ENCODE peak calls at places on chromosomes 13 and 19, in eight cellular contexts. A, Q, P, F, R, Z, W and L are unnamed samples.

GRCh38 chr19:38401148-38401547 is 1.7 kb upstream of the FAM98C start:
- DNase-seq in A (no peak), Q (no peak), P (no peak), F (no peak), R (no peak), Z (no peak), W (peak), L (no peak)

GRCh38 chr19:56372281-56372680 is 21.1 kb downstream of the ZNF582 start:
- DNase-seq in A (no peak), Q (no peak), P (no peak), F (no peak), R (no peak), Z (no peak), W (no peak), L (no peak)

GRCh38 chr13:73273737-73274136 is 214.9 kb downstream of the KLF5 start:
- DNase-seq in A (no peak), Q (no peak), P (no peak), F (no peak), R (no peak), Z (no peak), W (peak), L (no peak)

GRCh38 chr13:27450921-27451461 is 627 bp upstream of the MTIF3 start:
- DNase-seq in A (peak), Q (peak), P (peak), F (no peak), R (peak), Z (no peak), W (peak), L (no peak)

GRCh38 chr19:12090807-12091206 is 26.3 kb downstream of the ZNF844 start:
- DNase-seq in A (peak), Q (peak), P (no peak), F (peak), R (peak), Z (peak), W (peak), L (peak)

GRCh38 chr13:33514362-33514761 is 228.8 kb upstream of the STARD13 start:
- DNase-seq in A (no peak), Q (no peak), P (no peak), F (no peak), R (no peak), Z (no peak), W (peak), L (no peak)

GRCh38 chr13:19060311-19061002 is 121.2 kb downstream of the TUBA3C start:
- DNase-seq in A (no peak), Q (no peak), P (no peak), F (no peak), R (no peak), Z (no peak), W (no peak), L (no peak)

GRCh38 chr13:61685683-61686013 is 270.0 kb upstream of the PCDH20 start:
- DNase-seq in A (peak), Q (no peak), P (peak), F (no peak), R (no peak), Z (no peak), W (no peak), L (no peak)

GRCh38 chr13:29103036-29103800 is 283.1 kb downstream of the MTUS2 start:
- DNase-seq in A (no peak), Q (no peak), P (no peak), F (no peak), R (no peak), Z (no peak), W (no peak), L (no peak)

GRCh38 chr13:107563099-107563925 is 652.0 kb downstream of the LIG4 start:
- DNase-seq in A (no peak), Q (no peak), P (no peak), F (no peak), R (no peak), Z (no peak), W (no peak), L (no peak)

GRCh38 chr19:35842666-35843272 is 9.5 kb downstream of the NPHS1 start:
- DNase-seq in A (no peak), Q (no peak), P (no peak), F (no peak), R (no peak), Z (no peak), W (no peak), L (no peak)

GRCh38 chr19:32407004-32407992 is 1.7 kb downstream of the DPY19L3 start:
- DNase-seq in A (no peak), Q (peak), P (no peak), F (no peak), R (peak), Z (no peak), W (peak), L (no peak)

GRCh38 chr19:10390652-10391286 is 10.4 kb upstream of the TYK2 start:
- DNase-seq in A (peak), Q (peak), P (peak), F (peak), R (peak), Z (peak), W (peak), L (no peak)

GRCh38 chr19:51002542-51003311 is 1.3 kb upstream of the KLK8 start:
- DNase-seq in A (peak), Q (no peak), P (peak), F (no peak), R (peak), Z (no peak), W (peak), L (no peak)

GRCh38 chr13:80382576-80382975 is 41.6 kb upstream of the SPRY2 start:
- DNase-seq in A (no peak), Q (no peak), P (no peak), F (no peak), R (no peak), Z (no peak), W (no peak), L (no peak)

GRCh38 chr13:102128216-102128800 is 273.5 kb downstream of the FGF14 start:
- DNase-seq in A (peak), Q (no peak), P (peak), F (no peak), R (no peak), Z (no peak), W (no peak), L (no peak)

GRCh38 chr13:101309014-101309619 is 107.2 kb downstream of the NALCN start:
- DNase-seq in A (no peak), Q (no peak), P (no peak), F (no peak), R (no peak), Z (no peak), W (peak), L (no peak)

GRCh38 chr19:33291623-33292534 is 10.5 kb downstream of the CEBPA start:
- DNase-seq in A (no peak), Q (no peak), P (no peak), F (no peak), R (no peak), Z (no peak), W (no peak), L (no peak)

GRCh38 chr13:27599845-27600553 is 20.3 kb downstream of the LNX2 start:
- DNase-seq in A (peak), Q (no peak), P (peak), F (no peak), R (peak), Z (no peak), W (peak), L (no peak)

GRCh38 chr19:49141352-49141751 is 13.8 kb downstream of the HRC start:
- DNase-seq in A (no peak), Q (no peak), P (no peak), F (no peak), R (no peak), Z (no peak), W (no peak), L (no peak)

GRCh38 chr19:7729211-7729610 is 2.7 kb downstream of the CLEC4G start:
- DNase-seq in A (no peak), Q (no peak), P (no peak), F (no peak), R (no peak), Z (no peak), W (no peak), L (no peak)

GRCh38 chr19:6108721-6109633 is 1.3 kb downstream of the RFX2 start:
- DNase-seq in A (peak), Q (no peak), P (no peak), F (peak), R (peak), Z (no peak), W (peak), L (no peak)

GRCh38 chr19:1987197-1988187 is 28.0 kb downstream of the BTBD2 start:
- DNase-seq in A (no peak), Q (no peak), P (no peak), F (no peak), R (no peak), Z (no peak), W (no peak), L (no peak)

GRCh38 chr13:41995946-41996345 is 35.0 kb upstream of the VWA8 start:
- DNase-seq in A (peak), Q (no peak), P (no peak), F (no peak), R (peak), Z (no peak), W (peak), L (no peak)

GRCh38 chr13:47039106-47039505 is 142.3 kb upstream of the HTR2A start:
- DNase-seq in A (no peak), Q (no peak), P (no peak), F (no peak), R (no peak), Z (no peak), W (peak), L (no peak)

GRCh38 chr19:1591421-1592022 is 1.1 kb downstream of the MBD3 start:
- DNase-seq in A (no peak), Q (no peak), P (no peak), F (no peak), R (peak), Z (no peak), W (no peak), L (no peak)

GRCh38 chr19:944171-944567 is 18.3 kb downstream of the ARID3A start:
- DNase-seq in A (peak), Q (no peak), P (no peak), F (no peak), R (no peak), Z (no peak), W (no peak), L (no peak)

GRCh38 chr19:35718345-35719041 is 690 bp downstream of the KMT2B start:
- DNase-seq in A (peak), Q (peak), P (no peak), F (no peak), R (peak), Z (peak), W (peak), L (no peak)

GRCh38 chr13:113982296-113982661 is 8.4 kb upstream of the C13orf46 start:
- DNase-seq in A (no peak), Q (no peak), P (no peak), F (no peak), R (no peak), Z (no peak), W (no peak), L (no peak)